ENCODE peak calls at places on chromosomes 16 and 17, in five cellular contexts. R is fibroblast of mammary gland, M is choroid plexus epithelial cell, H is HCT116, I is breast epithelium. A is an unnamed sample.

GRCh38 chr17:14747576-14747940 is 446.7 kb downstream of the HS3ST3B1 start:
- DNase-seq in I (no peak), M (no peak), R (peak), H (no peak), A (no peak)

GRCh38 chr16:56108724-56109123 is 82.6 kb upstream of the GNAO1 start:
- DNase-seq in H (no peak), I (no peak), R (no peak), M (no peak), A (no peak)

GRCh38 chr17:1470071-1470773 is 14.2 kb upstream of the CRK start:
- DNase-seq in M (no peak), H (no peak), I (no peak), R (no peak), A (no peak)

GRCh38 chr17:9115446-9116265 is 94.3 kb downstream of the NTN1 start:
- DNase-seq in I (no peak), H (no peak), R (peak), M (peak), A (peak)

GRCh38 chr16:81112453-81112852 is 16.3 kb upstream of the GCSH start:
- DNase-seq in H (no peak), R (no peak), I (no peak), M (no peak), A (no peak)

GRCh38 chr17:67525239-67526135 is 148.4 kb downstream of the PITPNC1 start:
- DNase-seq in I (no peak), R (no peak), H (no peak), M (no peak), A (no peak)

GRCh38 chr16:67884-68789 is 4.3 kb downstream of the RHBDF1 start:
- DNase-seq in I (no peak), H (no peak), M (peak), R (peak), A (peak)

GRCh38 chr16:66740010-66740409 is 11.4 kb downstream of the DYNC1LI2 start:
- DNase-seq in H (no peak), I (no peak), M (peak), R (peak), A (peak)

GRCh38 chr17:9052921-9053320 is 31.6 kb downstream of the NTN1 start:
- DNase-seq in M (no peak), R (no peak), I (no peak), H (no peak), A (peak)

GRCh38 chr16:71927383-71927782 is 32.1 kb downstream of the IST1 start:
- DNase-seq in R (peak), M (peak), H (peak), I (peak), A (peak)

GRCh38 chr17:59746849-59747445 is 39.5 kb downstream of the VMP1 start:
- DNase-seq in I (no peak), H (no peak), R (peak), M (peak), A (peak)

GRCh38 chr17:48522031-48522593 is 8.7 kb downstream of the HOXB1 start:
- DNase-seq in H (no peak), R (no peak), M (no peak), I (peak), A (peak)

GRCh38 chr17:11178576-11178975 is 62.4 kb upstream of the SHISA6 start:
- DNase-seq in M (no peak), H (no peak), I (no peak), R (no peak), A (no peak)

GRCh38 chr16:87127061-87127765 is 190.0 kb downstream of the C16orf95 start:
- DNase-seq in I (no peak), R (no peak), M (peak), H (no peak), A (peak)

GRCh38 chr16:27444470-27444869 is 42.5 kb downstream of the IL21R start:
- DNase-seq in I (no peak), H (no peak), M (no peak), R (no peak), A (no peak)

GRCh38 chr16:85149776-85150175 is 37.5 kb upstream of the CIBAR2 start:
- DNase-seq in I (no peak), M (no peak), R (no peak), H (no peak), A (no peak)

GRCh38 chr17:76088868-76089576 is 10.0 kb downstream of the ZACN start:
- DNase-seq in H (no peak), M (no peak), R (no peak), I (no peak), A (no peak)

GRCh38 chr17:69358688-69359596 is 32.0 kb upstream of the ABCA5 start:
- DNase-seq in I (no peak), H (peak), M (peak), R (no peak), A (no peak)

GRCh38 chr16:89364603-89365002 is 125.8 kb downstream of the ANKRD11 start:
- DNase-seq in I (no peak), R (peak), M (peak), H (no peak), A (peak)

GRCh38 chr17:4663711-4664110 is 22.2 kb upstream of the ALOX15 start:
- DNase-seq in R (no peak), I (no peak), M (no peak), H (no peak), A (no peak)

GRCh38 chr16:3824121-3824795 is 56.3 kb downstream of the CREBBP start:
- DNase-seq in H (no peak), R (peak), M (no peak), I (no peak), A (no peak)

GRCh38 chr17:78252701-78253635 is 21.5 kb downstream of the TMEM235 start:
- DNase-seq in R (no peak), I (no peak), M (no peak), H (no peak), A (no peak)

GRCh38 chr17:44911133-44912001 is 3.9 kb downstream of the GFAP start:
- DNase-seq in H (peak), R (peak), M (peak), I (no peak), A (peak)

GRCh38 chr16:80557037-80557436 is 16.2 kb downstream of the DYNLRB2 start:
- DNase-seq in R (no peak), M (no peak), I (no peak), H (no peak), A (no peak)

GRCh38 chr16:59021751-59022150 is 287.6 kb upstream of the GOT2 start:
- DNase-seq in I (no peak), H (no peak), R (peak), M (peak), A (peak)

DNA sequence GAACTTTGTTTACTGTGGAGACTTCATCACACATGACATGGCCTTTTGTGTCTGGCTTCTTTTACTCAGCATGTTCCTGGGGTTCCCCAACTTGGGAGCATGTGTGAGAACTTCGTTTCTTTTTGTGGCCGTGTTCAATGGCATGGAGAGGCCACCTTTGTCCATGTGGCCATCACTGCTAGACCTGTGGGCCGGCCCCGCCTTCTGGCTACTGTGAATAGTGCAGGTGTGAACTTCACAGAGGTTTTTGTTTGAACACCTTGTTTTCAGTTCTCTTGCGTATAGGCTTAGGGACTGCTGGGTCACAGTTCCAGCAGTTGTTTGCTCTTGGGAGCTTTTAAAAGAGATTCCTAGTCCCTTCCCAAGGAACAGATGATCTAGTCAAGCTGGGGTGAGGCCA is 5.7 kb upstream of the SLC38A8 start:
- DNase-seq in R (no peak), M (no peak), H (peak), I (no peak), A (no peak)
- TF ChIP-seq CTCF in R (no peak), M (peak), H (peak), I (no peak), A (no peak)

GRCh38 chr16:54286330-54287017 is at the start of gene IRX3:
- DNase-seq in I (peak), M (peak), H (peak), R (peak), A (peak)
- H3K4me3 ChIP-seq in I (peak), M (peak), H (peak), R (peak), A (peak)

GRCh38 chr16:25108054-25108453 is 3.5 kb upstream of the LCMT1 start:
- DNase-seq in R (no peak), M (peak), I (no peak), H (no peak), A (no peak)

GRCh38 chr16:25110392-25110947 is 1.1 kb upstream of the LCMT1 start:
- DNase-seq in H (no peak), M (peak), R (no peak), I (no peak), A (peak)

GRCh38 chr16:25114121-25114520 is 2.6 kb downstream of the LCMT1 start:
- DNase-seq in M (no peak), R (no peak), I (no peak), H (no peak), A (no peak)

GRCh38 chr16:25109643-25110042 is 1.9 kb upstream of the LCMT1 start:
- DNase-seq in H (peak), I (no peak), M (peak), R (peak), A (peak)

DNA sequence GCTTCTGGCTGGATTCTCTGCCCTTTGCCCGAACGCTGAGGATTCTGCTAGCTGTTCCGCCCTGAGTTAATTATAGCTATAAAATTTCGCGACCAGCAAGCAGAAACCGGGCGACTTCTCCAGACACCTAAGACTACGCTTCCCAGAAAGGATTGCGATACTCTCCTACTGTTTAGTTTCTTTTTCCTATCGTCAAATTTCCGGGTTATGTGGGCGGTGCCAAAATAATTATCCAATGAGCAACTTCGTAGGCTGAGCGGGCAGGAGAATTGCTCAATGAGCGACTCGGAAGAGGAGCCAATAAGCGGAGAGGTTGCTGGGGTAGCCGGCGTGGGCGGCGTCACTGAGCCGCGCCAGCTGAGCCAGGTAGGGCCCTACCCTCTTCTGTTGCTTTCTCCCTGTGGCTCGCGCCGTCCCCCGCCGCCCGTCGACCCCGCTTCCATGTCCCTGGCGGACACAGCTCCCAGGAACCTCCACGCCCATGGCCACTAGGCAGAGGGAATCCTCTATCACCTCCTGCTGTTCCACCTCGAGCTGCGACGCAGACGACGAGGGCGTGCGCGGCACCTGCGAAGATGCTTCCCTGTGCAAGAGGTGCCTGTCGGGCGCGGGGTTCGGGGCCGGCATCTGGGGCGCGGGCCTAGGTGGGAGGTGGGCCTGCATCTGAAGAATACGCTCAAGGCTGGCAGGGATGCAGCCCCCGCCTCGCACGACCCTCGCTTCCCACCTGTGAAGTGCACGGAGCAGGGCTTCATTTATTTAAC is at the start of gene LCMT1:
- DNase-seq in H (peak), R (peak), M (peak), I (peak), A (peak)
- TF ChIP-seq CTCF in H (no peak), R (no peak), M (peak), I (no peak), A (no peak)

GRCh38 chr17:43018932-43019331 is 3.3 kb downstream of the VAT1 start:
- DNase-seq in I (no peak), M (peak), H (no peak), R (peak), A (peak)
- H3K4me3 ChIP-seq in I (no peak), M (no peak), H (no peak), R (no peak), A (peak)

GRCh38 chr16:30041841-30042240 is 10.8 kb upstream of the TLCD3B start:
- DNase-seq in H (no peak), R (peak), I (no peak), M (peak), A (peak)
- TF ChIP-seq CTCF in H (peak), R (peak), I (peak), M (peak), A (peak)